ENCODE peak calls at places on chromosomes 4 and X, in ten cellular contexts. One of them, this sample, is unnamed.
A peak's percentile ranks its signal among the peaks of the same experiment; 100 is the strongest.

GRCh38 chr4:128468485-128468989 is 180.9 kb upstream of the PGRMC2 start:
- DNase-seq in CD8-positive, alpha-beta memory T cell: no peak
- DNase-seq in hypothalamus: no peak
- DNase-seq in AG10803: peak; percentile 95
- DNase-seq in fibroblast of lung: peak; percentile 95
- DNase-seq in skeletal muscle cell: peak; percentile 98
- DNase-seq in fibroblast of the aortic adventitia: peak; percentile 99
- DNase-seq in foreskin fibroblast: peak; percentile 93
- DNase-seq in ACHN: peak; percentile 75
- DNase-seq in H4: peak; percentile 93
- DNase-seq in this sample: peak; percentile 29

GRCh38 chr4:173191623-173192041 is 23.0 kb downstream of the GALNT7 start:
- DNase-seq in CD8-positive, alpha-beta memory T cell: no peak
- DNase-seq in hypothalamus: no peak
- DNase-seq in AG10803: no peak
- DNase-seq in fibroblast of lung: peak; percentile 71
- DNase-seq in skeletal muscle cell: no peak
- DNase-seq in fibroblast of the aortic adventitia: peak; percentile 20
- DNase-seq in foreskin fibroblast: no peak
- DNase-seq in ACHN: no peak
- DNase-seq in H4: peak; percentile 55
- DNase-seq in this sample: no peak

GRCh38 chr4:88843067-88843723 is 145.6 kb upstream of the NAP1L5 start:
- DNase-seq in CD8-positive, alpha-beta memory T cell: no peak
- DNase-seq in hypothalamus: no peak
- DNase-seq in AG10803: no peak
- DNase-seq in fibroblast of lung: no peak
- DNase-seq in skeletal muscle cell: no peak
- DNase-seq in fibroblast of the aortic adventitia: no peak
- DNase-seq in foreskin fibroblast: peak; percentile 41
- DNase-seq in ACHN: no peak
- DNase-seq in H4: no peak
- DNase-seq in this sample: peak; percentile 42

GRCh38 chr4:185346975-185347601 is 48.6 kb downstream of the LRP2BP start:
- DNase-seq in CD8-positive, alpha-beta memory T cell: no peak
- DNase-seq in hypothalamus: no peak
- DNase-seq in AG10803: no peak
- DNase-seq in fibroblast of lung: peak; percentile 92
- DNase-seq in skeletal muscle cell: no peak
- DNase-seq in fibroblast of the aortic adventitia: no peak
- DNase-seq in foreskin fibroblast: no peak
- DNase-seq in ACHN: no peak
- DNase-seq in H4: no peak
- DNase-seq in this sample: no peak

GRCh38 chrX:155259752-155260151 is 4.5 kb downstream of the RAB39B start:
- DNase-seq in CD8-positive, alpha-beta memory T cell: no peak
- DNase-seq in hypothalamus: no peak
- DNase-seq in AG10803: no peak
- DNase-seq in fibroblast of lung: no peak
- DNase-seq in skeletal muscle cell: no peak
- DNase-seq in fibroblast of the aortic adventitia: no peak
- DNase-seq in foreskin fibroblast: no peak
- DNase-seq in ACHN: no peak
- DNase-seq in H4: no peak
- DNase-seq in this sample: no peak

GRCh38 chr4:152503606-152504290 is 32.1 kb downstream of the FBXW7 start:
- DNase-seq in CD8-positive, alpha-beta memory T cell: no peak
- DNase-seq in hypothalamus: no peak
- DNase-seq in AG10803: no peak
- DNase-seq in fibroblast of lung: no peak
- DNase-seq in skeletal muscle cell: no peak
- DNase-seq in fibroblast of the aortic adventitia: no peak
- DNase-seq in foreskin fibroblast: no peak
- DNase-seq in ACHN: no peak
- DNase-seq in H4: no peak
- DNase-seq in this sample: no peak

GRCh38 chrX:9519546-9520210 is 54.8 kb downstream of the TBL1X start:
- DNase-seq in CD8-positive, alpha-beta memory T cell: no peak
- DNase-seq in hypothalamus: no peak
- DNase-seq in AG10803: peak; percentile 37
- DNase-seq in fibroblast of lung: no peak
- DNase-seq in skeletal muscle cell: no peak
- DNase-seq in fibroblast of the aortic adventitia: peak; percentile 62
- DNase-seq in foreskin fibroblast: no peak
- DNase-seq in ACHN: no peak
- DNase-seq in H4: no peak
- DNase-seq in this sample: no peak

GRCh38 chr4:122826596-122827257 is at the start of gene FGF2:
- DNase-seq in CD8-positive, alpha-beta memory T cell: no peak
- DNase-seq in hypothalamus: peak; percentile 53
- DNase-seq in AG10803: peak; percentile 85
- DNase-seq in fibroblast of lung: peak; percentile 77
- DNase-seq in skeletal muscle cell: no peak
- DNase-seq in fibroblast of the aortic adventitia: peak; percentile 77
- DNase-seq in foreskin fibroblast: peak; percentile 65
- DNase-seq in ACHN: peak; percentile 64
- DNase-seq in H4: no peak
- DNase-seq in this sample: no peak

GRCh38 chrX:115582035-115582870 is 21.3 kb downstream of the PLS3 start:
- DNase-seq in CD8-positive, alpha-beta memory T cell: no peak
- DNase-seq in hypothalamus: no peak
- DNase-seq in AG10803: no peak
- DNase-seq in fibroblast of lung: peak; percentile 37
- DNase-seq in skeletal muscle cell: no peak
- DNase-seq in fibroblast of the aortic adventitia: no peak
- DNase-seq in foreskin fibroblast: no peak
- DNase-seq in ACHN: no peak
- DNase-seq in H4: no peak
- DNase-seq in this sample: no peak

GRCh38 chrX:42432552-42432951 is 345.4 kb downstream of the PPP1R2C start:
- DNase-seq in CD8-positive, alpha-beta memory T cell: no peak
- DNase-seq in hypothalamus: no peak
- DNase-seq in AG10803: no peak
- DNase-seq in fibroblast of lung: no peak
- DNase-seq in skeletal muscle cell: no peak
- DNase-seq in fibroblast of the aortic adventitia: no peak
- DNase-seq in foreskin fibroblast: no peak
- DNase-seq in ACHN: no peak
- DNase-seq in H4: no peak
- DNase-seq in this sample: no peak

GRCh38 chrX:37320541-37321203 is 28.5 kb upstream of the PRRG1 start:
- DNase-seq in CD8-positive, alpha-beta memory T cell: no peak
- DNase-seq in hypothalamus: no peak
- DNase-seq in AG10803: no peak
- DNase-seq in fibroblast of lung: no peak
- DNase-seq in skeletal muscle cell: no peak
- DNase-seq in fibroblast of the aortic adventitia: no peak
- DNase-seq in foreskin fibroblast: no peak
- DNase-seq in ACHN: no peak
- DNase-seq in H4: no peak
- DNase-seq in this sample: no peak

GRCh38 chrX:22155126-22155525 is 117.6 kb upstream of the CBLL2 start:
- DNase-seq in CD8-positive, alpha-beta memory T cell: no peak
- DNase-seq in hypothalamus: no peak
- DNase-seq in AG10803: no peak
- DNase-seq in fibroblast of lung: no peak
- DNase-seq in skeletal muscle cell: no peak
- DNase-seq in fibroblast of the aortic adventitia: no peak
- DNase-seq in foreskin fibroblast: no peak
- DNase-seq in ACHN: no peak
- DNase-seq in H4: no peak
- DNase-seq in this sample: no peak

GRCh38 chrX:40009890-40010289 is 87.9 kb downstream of the BCOR start:
- DNase-seq in CD8-positive, alpha-beta memory T cell: no peak
- DNase-seq in hypothalamus: no peak
- DNase-seq in AG10803: no peak
- DNase-seq in fibroblast of lung: no peak
- DNase-seq in skeletal muscle cell: no peak
- DNase-seq in fibroblast of the aortic adventitia: no peak
- DNase-seq in foreskin fibroblast: no peak
- DNase-seq in ACHN: no peak
- DNase-seq in H4: no peak
- DNase-seq in this sample: no peak

GRCh38 chrX:39516399-39516798 is 581.4 kb downstream of the BCOR start:
- DNase-seq in CD8-positive, alpha-beta memory T cell: no peak
- DNase-seq in hypothalamus: no peak
- DNase-seq in AG10803: no peak
- DNase-seq in fibroblast of lung: no peak
- DNase-seq in skeletal muscle cell: no peak
- DNase-seq in fibroblast of the aortic adventitia: no peak
- DNase-seq in foreskin fibroblast: no peak
- DNase-seq in ACHN: no peak
- DNase-seq in H4: no peak
- DNase-seq in this sample: no peak

GRCh38 chr4:26522478-26522877 is 32.2 kb upstream of the CCKAR start:
- DNase-seq in CD8-positive, alpha-beta memory T cell: no peak
- DNase-seq in hypothalamus: no peak
- DNase-seq in AG10803: peak; percentile 65
- DNase-seq in fibroblast of lung: peak; percentile 84
- DNase-seq in skeletal muscle cell: no peak
- DNase-seq in fibroblast of the aortic adventitia: peak; percentile 73
- DNase-seq in foreskin fibroblast: no peak
- DNase-seq in ACHN: no peak
- DNase-seq in H4: no peak
- DNase-seq in this sample: no peak

GRCh38 chr4:30743897-30744296 is 23.7 kb downstream of the PCDH7 start:
- DNase-seq in CD8-positive, alpha-beta memory T cell: no peak
- DNase-seq in hypothalamus: no peak
- DNase-seq in AG10803: no peak
- DNase-seq in fibroblast of lung: no peak
- DNase-seq in skeletal muscle cell: no peak
- DNase-seq in fibroblast of the aortic adventitia: no peak
- DNase-seq in foreskin fibroblast: no peak
- DNase-seq in ACHN: no peak
- DNase-seq in H4: no peak
- DNase-seq in this sample: no peak

GRCh38 chr4:183348136-183348535 is 25.9 kb upstream of the CLDN24 start:
- DNase-seq in CD8-positive, alpha-beta memory T cell: no peak
- DNase-seq in hypothalamus: no peak
- DNase-seq in AG10803: no peak
- DNase-seq in fibroblast of lung: no peak
- DNase-seq in skeletal muscle cell: no peak
- DNase-seq in fibroblast of the aortic adventitia: no peak
- DNase-seq in foreskin fibroblast: no peak
- DNase-seq in ACHN: no peak
- DNase-seq in H4: no peak
- DNase-seq in this sample: no peak

GRCh38 chr4:104491396-104491821 is 3.3 kb downstream of the CXXC4 start:
- DNase-seq in CD8-positive, alpha-beta memory T cell: peak; percentile 40
- DNase-seq in hypothalamus: peak; percentile 18
- DNase-seq in AG10803: peak; percentile 0
- DNase-seq in fibroblast of lung: peak; percentile 50
- DNase-seq in skeletal muscle cell: no peak
- DNase-seq in fibroblast of the aortic adventitia: no peak
- DNase-seq in foreskin fibroblast: no peak
- DNase-seq in ACHN: no peak
- DNase-seq in H4: peak; percentile 46
- DNase-seq in this sample: no peak

GRCh38 chrX:7596822-7597221 is 246.1 kb upstream of the VCX start:
- DNase-seq in CD8-positive, alpha-beta memory T cell: no peak
- DNase-seq in hypothalamus: no peak
- DNase-seq in AG10803: no peak
- DNase-seq in fibroblast of lung: no peak
- DNase-seq in skeletal muscle cell: no peak
- DNase-seq in fibroblast of the aortic adventitia: no peak
- DNase-seq in foreskin fibroblast: no peak
- DNase-seq in ACHN: no peak
- DNase-seq in H4: no peak
- DNase-seq in this sample: no peak

GRCh38 chr4:39910064-39910463 is 67.6 kb downstream of the PDS5A start:
- DNase-seq in CD8-positive, alpha-beta memory T cell: no peak
- DNase-seq in hypothalamus: no peak
- DNase-seq in AG10803: no peak
- DNase-seq in fibroblast of lung: no peak
- DNase-seq in skeletal muscle cell: no peak
- DNase-seq in fibroblast of the aortic adventitia: no peak
- DNase-seq in foreskin fibroblast: no peak
- DNase-seq in ACHN: no peak
- DNase-seq in H4: no peak
- DNase-seq in this sample: no peak

GRCh38 chrX:18549643-18550042 is 122.3 kb downstream of the RS1 start:
- DNase-seq in CD8-positive, alpha-beta memory T cell: no peak
- DNase-seq in hypothalamus: no peak
- DNase-seq in AG10803: no peak
- DNase-seq in fibroblast of lung: peak; percentile 19
- DNase-seq in skeletal muscle cell: no peak
- DNase-seq in fibroblast of the aortic adventitia: no peak
- DNase-seq in foreskin fibroblast: no peak
- DNase-seq in ACHN: no peak
- DNase-seq in H4: no peak
- DNase-seq in this sample: no peak

GRCh38 chr4:97252615-97253154 is 890.6 kb downstream of the STPG2 start:
- DNase-seq in CD8-positive, alpha-beta memory T cell: no peak
- DNase-seq in hypothalamus: no peak
- DNase-seq in AG10803: no peak
- DNase-seq in fibroblast of lung: peak; percentile 0
- DNase-seq in skeletal muscle cell: no peak
- DNase-seq in fibroblast of the aortic adventitia: no peak
- DNase-seq in foreskin fibroblast: no peak
- DNase-seq in ACHN: no peak
- DNase-seq in H4: no peak
- DNase-seq in this sample: no peak

GRCh38 chr4:32249040-32249439 is 1528.9 kb downstream of the PCDH7 start:
- DNase-seq in CD8-positive, alpha-beta memory T cell: no peak
- DNase-seq in hypothalamus: no peak
- DNase-seq in AG10803: no peak
- DNase-seq in fibroblast of lung: no peak
- DNase-seq in skeletal muscle cell: no peak
- DNase-seq in fibroblast of the aortic adventitia: no peak
- DNase-seq in foreskin fibroblast: no peak
- DNase-seq in ACHN: no peak
- DNase-seq in H4: no peak
- DNase-seq in this sample: no peak

GRCh38 chr4:80071643-80072606 is 1.1 kb downstream of the ANTXR2 start:
- DNase-seq in CD8-positive, alpha-beta memory T cell: peak; percentile 68
- DNase-seq in hypothalamus: no peak
- DNase-seq in AG10803: peak; percentile 29
- DNase-seq in fibroblast of lung: peak; percentile 40
- DNase-seq in skeletal muscle cell: no peak
- DNase-seq in fibroblast of the aortic adventitia: peak; percentile 46
- DNase-seq in foreskin fibroblast: no peak
- DNase-seq in ACHN: peak; percentile 64
- DNase-seq in H4: peak; percentile 25
- DNase-seq in this sample: no peak

GRCh38 chr4:48141048-48141447 is 7.0 kb upstream of the TXK start:
- DNase-seq in CD8-positive, alpha-beta memory T cell: peak; percentile 54
- DNase-seq in hypothalamus: no peak
- DNase-seq in AG10803: peak; percentile 53
- DNase-seq in fibroblast of lung: peak; percentile 42
- DNase-seq in skeletal muscle cell: no peak
- DNase-seq in fibroblast of the aortic adventitia: peak; percentile 73
- DNase-seq in foreskin fibroblast: no peak
- DNase-seq in ACHN: peak; percentile 50
- DNase-seq in H4: peak; percentile 43
- DNase-seq in this sample: peak; percentile 8

GRCh38 chrX:55919367-55920221 is 202.0 kb downstream of the RRAGB start:
- DNase-seq in CD8-positive, alpha-beta memory T cell: no peak
- DNase-seq in hypothalamus: no peak
- DNase-seq in AG10803: no peak
- DNase-seq in fibroblast of lung: no peak
- DNase-seq in skeletal muscle cell: no peak
- DNase-seq in fibroblast of the aortic adventitia: no peak
- DNase-seq in foreskin fibroblast: no peak
- DNase-seq in ACHN: no peak
- DNase-seq in H4: no peak
- DNase-seq in this sample: peak; percentile 10

GRCh38 chr4:164252286-164252685 is 501.6 kb upstream of the SMIM31 start:
- DNase-seq in CD8-positive, alpha-beta memory T cell: no peak
- DNase-seq in hypothalamus: no peak
- DNase-seq in AG10803: no peak
- DNase-seq in fibroblast of lung: peak; percentile 32
- DNase-seq in skeletal muscle cell: no peak
- DNase-seq in fibroblast of the aortic adventitia: no peak
- DNase-seq in foreskin fibroblast: no peak
- DNase-seq in ACHN: peak; percentile 44
- DNase-seq in H4: peak; percentile 16
- DNase-seq in this sample: no peak

GRCh38 chr4:174041555-174042110 is 241.8 kb downstream of the FBXO8 start:
- DNase-seq in CD8-positive, alpha-beta memory T cell: no peak
- DNase-seq in hypothalamus: no peak
- DNase-seq in AG10803: no peak
- DNase-seq in fibroblast of lung: no peak
- DNase-seq in skeletal muscle cell: no peak
- DNase-seq in fibroblast of the aortic adventitia: no peak
- DNase-seq in foreskin fibroblast: no peak
- DNase-seq in ACHN: no peak
- DNase-seq in H4: no peak
- DNase-seq in this sample: no peak

This sample was measured in DMS79 treated with DMSO at 0.1 percent for 48 hours.